ENCODE peak calls at places on chromosomes 2 and 18, in four cellular contexts. C, J, I and K are unnamed samples.

GRCh38 chr2:137659616-137660015 is 304.7 kb upstream of the HNMT start:
- DNase-seq in C (peak; percentile 25), J (no peak), I (no peak), K (no peak)

GRCh38 chr2:207503234-207503633 is 26.5 kb upstream of the CREB1 start:
- DNase-seq in C (no peak), J (no peak), I (no peak), K (no peak)

GRCh38 chr2:106189764-106190468 is 4.2 kb downstream of the UXS1 start:
- DNase-seq in C (no peak), J (no peak), I (no peak), K (no peak)

GRCh38 chr2:62489162-62489561 is 16.8 kb downstream of the TMEM17 start:
- DNase-seq in C (no peak), J (no peak), I (no peak), K (no peak)

GRCh38 chr2:78780321-78780720 is 245.2 kb upstream of the REG3G start:
- DNase-seq in C (no peak), J (no peak), I (no peak), K (no peak)

GRCh38 chr18:79952996-79953559 is 1.6 kb upstream of the SLC66A2 start:
- DNase-seq in C (no peak), J (no peak), I (no peak), K (peak; percentile 62)

GRCh38 chr2:40225670-40226069 is 226.2 kb downstream of the SLC8A1 start:
- DNase-seq in C (no peak), J (no peak), I (no peak), K (no peak)

GRCh38 chr2:240230424-240230945 is 90.0 kb upstream of the OTOS start:
- DNase-seq in C (no peak), J (no peak), I (no peak), K (peak; percentile 29)

GRCh38 chr2:65922794-65923193 is 490.4 kb upstream of the SPRED2 start:
- DNase-seq in C (no peak), J (no peak), I (no peak), K (no peak)

GRCh38 chr2:127047054-127047453 is 59.9 kb downstream of the BIN1 start:
- DNase-seq in C (no peak), J (no peak), I (peak; percentile 18), K (peak; percentile 72)

GRCh38 chr2:13581471-13581870 is 864.7 kb downstream of the TRIB2 start:
- DNase-seq in C (peak; percentile 77), J (peak; percentile 32), I (no peak), K (no peak)

DNA sequence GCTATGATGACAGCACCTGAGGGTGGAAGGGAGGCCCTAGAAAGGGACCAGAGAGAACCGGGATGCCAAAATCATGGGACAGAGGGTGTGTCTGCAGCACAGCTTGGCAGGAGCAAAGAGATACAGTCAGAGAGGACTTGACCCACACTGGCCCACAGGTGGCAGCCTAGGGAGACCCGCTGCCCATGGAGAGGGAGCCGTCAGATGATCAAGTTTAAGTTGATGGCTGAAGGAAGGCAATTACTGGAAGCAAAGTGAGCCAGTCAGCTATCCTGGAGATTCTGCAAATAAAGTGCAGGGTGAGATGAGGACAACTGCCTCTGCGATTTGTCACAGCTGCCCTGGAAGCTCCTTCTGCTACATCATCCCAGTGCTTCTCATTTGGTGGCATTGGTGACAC is 74.0 kb downstream of the CMPK2 start:
- DNase-seq in C (peak; percentile 58), J (no peak), I (no peak), K (no peak)
- TF ChIP-seq CTCF in C (peak; percentile 80), J (no peak), I (no peak), K (no peak)

DNA sequence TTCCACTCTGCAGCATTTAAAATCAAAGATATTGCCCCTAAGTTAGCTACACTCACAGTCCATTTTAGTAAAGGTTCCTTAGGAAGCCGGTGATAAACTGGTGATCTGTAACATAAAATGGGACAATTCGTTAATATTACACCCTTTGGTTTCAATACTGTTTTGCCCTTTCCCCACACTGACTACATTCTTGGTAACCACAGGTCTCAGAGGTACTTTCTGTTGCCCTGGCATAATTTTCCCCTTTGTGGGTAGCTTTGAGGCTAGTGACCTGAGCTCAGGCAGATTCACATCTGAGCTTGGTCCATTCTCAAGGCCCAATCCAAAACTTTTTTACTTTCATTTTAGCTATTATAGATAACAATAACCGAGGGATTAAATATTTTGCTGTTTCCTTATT is 32.9 kb upstream of the CSRNP3 start:
- DNase-seq in C (no peak), J (no peak), I (no peak), K (no peak)
- TF ChIP-seq CTCF in C (no peak), J (no peak), I (no peak), K (no peak)

GRCh38 chr18:76434452-76434851 is 60.6 kb downstream of the ZNF516 start:
- DNase-seq in C (no peak), J (no peak), I (no peak), K (no peak)

GRCh38 chr18:76437011-76437410 is 58.0 kb downstream of the ZNF516 start:
- DNase-seq in C (no peak), J (no peak), I (no peak), K (no peak)

GRCh38 chr18:76436342-76436741 is 58.7 kb downstream of the ZNF516 start:
- DNase-seq in C (no peak), J (no peak), I (no peak), K (no peak)

GRCh38 chr18:76433788-76434187 is 61.3 kb downstream of the ZNF516 start:
- DNase-seq in C (no peak), J (no peak), I (no peak), K (no peak)

DNA sequence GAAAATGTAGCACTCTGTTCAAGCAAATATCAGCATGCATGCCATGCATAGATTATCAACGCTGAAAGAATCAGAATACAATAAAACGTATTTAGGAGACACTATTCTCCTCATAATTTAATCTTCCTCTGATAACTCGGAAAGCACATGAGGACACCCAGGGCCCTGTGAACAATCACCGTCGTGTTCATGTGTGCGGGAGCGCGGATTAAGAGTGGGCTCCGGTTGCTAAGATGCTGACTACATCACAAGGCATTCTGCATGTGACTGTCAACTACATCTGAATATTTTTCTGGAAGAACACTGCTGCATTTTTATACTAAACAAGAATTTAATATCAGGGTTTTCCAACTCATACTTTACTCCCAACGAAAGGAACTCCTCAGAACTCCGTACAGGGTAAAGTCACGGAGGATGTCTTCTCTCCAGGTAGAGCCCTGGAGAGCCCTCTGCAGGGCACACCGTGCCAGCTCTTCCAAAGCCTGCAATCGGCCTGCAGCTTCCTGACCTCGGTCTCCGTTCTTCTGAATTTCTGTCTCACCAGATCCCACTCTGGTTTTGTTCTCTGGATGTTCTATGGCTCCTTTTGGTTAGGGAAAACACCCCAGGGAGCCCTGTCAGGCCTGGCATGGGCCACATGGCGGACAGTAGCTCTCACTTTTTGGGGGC is 59.6 kb downstream of the ZNF516 start:
- DNase-seq in C (no peak), J (no peak), I (no peak), K (no peak)
- TF ChIP-seq CTCF in C (peak; percentile 67), J (no peak), I (no peak), K (no peak)

GRCh38 chr2:174617120-174617519 is 19.5 kb upstream of the WIPF1 start:
- DNase-seq in C (no peak), J (no peak), I (no peak), K (no peak)
- TF ChIP-seq CTCF in C (no peak), J (no peak), I (no peak), K (no peak)

GRCh38 chr2:164737612-164738081 is 104.0 kb downstream of the COBLL1 start:
- DNase-seq in C (peak; percentile 78), J (peak; percentile 53), I (peak; percentile 23), K (no peak)

GRCh38 chr2:164739966-164740365 is 101.7 kb downstream of the COBLL1 start:
- DNase-seq in C (no peak), J (no peak), I (no peak), K (no peak)

GRCh38 chr2:164735309-164735919 is 106.2 kb downstream of the COBLL1 start:
- DNase-seq in C (no peak), J (no peak), I (no peak), K (no peak)

DNA sequence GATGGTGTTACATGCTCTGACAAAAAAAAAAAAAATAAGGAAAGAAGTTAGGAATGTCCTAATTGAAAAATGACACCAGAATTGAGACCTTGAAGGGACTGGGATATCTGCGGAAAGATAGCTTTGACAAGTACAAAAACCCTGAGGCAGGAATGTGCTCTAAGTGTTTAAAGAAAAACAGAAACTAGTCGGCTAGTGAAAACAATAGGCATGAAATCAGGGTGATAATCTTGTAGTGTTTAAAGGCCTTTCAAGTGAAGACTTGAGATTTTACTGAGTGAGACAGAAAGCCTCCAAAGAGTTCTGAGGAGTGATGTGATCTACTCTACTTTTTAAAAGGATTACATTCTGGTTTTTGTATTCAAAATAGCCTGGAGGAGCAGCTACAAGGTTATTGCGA is 107.4 kb downstream of the COBLL1 start:
- DNase-seq in C (no peak), J (no peak), I (no peak), K (no peak)
- TF ChIP-seq CTCF in C (no peak), J (no peak), I (no peak), K (no peak)

GRCh38 chr18:56728741-56729140 is 77.6 kb downstream of the WDR7 start:
- DNase-seq in C (no peak), J (no peak), I (no peak), K (no peak)
- TF ChIP-seq CTCF in C (no peak), J (no peak), I (no peak), K (no peak)

DNA sequence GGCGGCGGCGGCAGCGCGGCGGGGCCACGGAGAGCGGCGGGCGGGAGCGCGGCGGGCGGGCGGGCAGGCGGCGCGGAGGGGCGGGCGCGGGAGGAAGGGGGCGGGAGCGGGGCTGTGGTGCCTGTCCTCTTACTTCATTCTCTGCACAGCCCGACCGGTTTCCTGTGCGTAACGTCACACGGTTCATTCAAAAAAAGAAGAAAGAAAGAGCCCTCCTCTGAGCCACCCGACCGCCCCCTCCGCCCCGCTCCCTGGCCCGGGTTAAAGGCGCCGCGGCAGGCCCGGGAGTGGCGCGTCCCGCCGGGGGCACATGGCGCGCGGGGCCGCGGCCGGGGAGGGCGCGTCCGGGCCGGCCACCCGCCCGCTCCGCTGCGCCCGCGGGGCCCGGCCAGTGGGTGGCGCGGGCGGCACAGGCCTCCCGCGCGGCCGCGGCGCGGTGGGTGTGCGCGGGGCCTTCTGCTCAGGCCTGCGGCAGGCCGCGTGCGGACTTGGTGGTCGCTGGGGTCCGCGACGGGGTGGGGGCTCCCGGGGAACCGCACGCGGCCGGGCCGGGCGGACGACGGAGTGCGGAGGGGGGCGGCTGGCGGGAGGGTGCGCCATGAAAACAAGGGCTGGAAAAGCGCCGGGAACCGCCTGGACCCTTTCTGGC is 596 bp upstream of the BCL2 start:
- DNase-seq in C (peak; percentile 84), J (peak; percentile 66), I (peak; percentile 82), K (peak; percentile 91)
- TF ChIP-seq CTCF in C (peak; percentile 26), J (no peak), I (no peak), K (no peak)

DNA sequence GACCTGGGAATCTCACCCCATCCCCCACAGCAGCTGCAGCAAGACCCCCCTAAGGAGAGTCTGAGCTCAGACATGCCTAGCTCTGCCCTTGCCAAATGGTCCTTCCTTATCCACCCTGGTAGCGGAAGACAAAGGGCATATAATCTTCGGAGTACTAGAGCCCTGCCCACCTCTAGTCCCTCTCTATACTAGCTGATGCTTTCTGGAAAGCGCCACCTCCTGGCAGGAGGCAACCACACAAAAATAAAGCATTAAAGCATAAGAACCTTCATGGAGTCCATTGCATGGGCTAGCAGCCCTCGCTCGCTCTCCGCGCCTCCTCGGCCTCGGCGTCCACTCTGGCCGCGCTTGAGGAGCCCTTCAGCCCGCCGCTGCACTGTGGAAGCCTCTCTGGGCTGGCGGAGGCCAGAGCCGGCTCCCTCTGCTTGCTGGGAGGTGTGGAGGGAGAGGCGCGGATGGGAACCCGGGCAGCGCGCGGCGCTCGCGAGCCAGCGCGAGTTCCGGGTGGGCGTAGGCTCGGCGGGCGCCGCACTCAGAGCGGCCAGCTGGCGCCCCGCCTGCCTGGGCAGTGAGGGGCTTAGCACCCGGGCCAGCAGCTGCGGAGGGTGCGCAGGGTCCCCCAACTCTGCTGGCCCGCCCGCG is 941.2 kb downstream of the SUCLG1 start:
- DNase-seq in C (peak; percentile 8), J (no peak), I (no peak), K (no peak)
- TF ChIP-seq CTCF in C (no peak), J (no peak), I (no peak), K (no peak)

GRCh38 chr2:124027182-124027581 is 2.1 kb downstream of the CNTNAP5 start:
- DNase-seq in C (peak; percentile 56), J (peak; percentile 50), I (no peak), K (no peak)
- TF ChIP-seq CTCF in C (peak; percentile 68), J (peak; percentile 46), I (no peak), K (peak; percentile 11)